ENCODE peak calls at places on chromosomes 11 and 22, in five cellular contexts. M is lower leg skin, E is NB4, D is BE2C, K is brain microvascular endothelial cell. C is an unnamed sample.

GRCh38 chr11:61054513-61054912 is 47.8 kb upstream of the CD5 start:
- DNase-seq in D (no peak), M (peak), E (no peak), K (no peak), C (no peak)

GRCh38 chr11:36594316-36594989 is at the start of gene IFTAP:
- DNase-seq in E (peak), K (peak), D (peak), M (peak), C (no peak)

GRCh38 chr11:73158356-73159051 is 16.4 kb upstream of the FCHSD2 start:
- DNase-seq in M (peak), E (no peak), K (peak), D (no peak), C (no peak)

GRCh38 chr11:44096360-44097188 is 1.1 kb downstream of the EXT2 start:
- DNase-seq in K (no peak), E (no peak), M (no peak), D (no peak), C (no peak)

GRCh38 chr22:42902875-42903510 is 45.9 kb upstream of the ARFGAP3 start:
- DNase-seq in E (no peak), K (no peak), M (no peak), D (no peak), C (no peak)

GRCh38 chr22:42869888-42870480 is 12.9 kb upstream of the ARFGAP3 start:
- DNase-seq in D (no peak), M (no peak), K (no peak), E (no peak), C (no peak)

GRCh38 chr11:119479685-119480275 is 56.8 kb upstream of the THY1 start:
- DNase-seq in K (peak), M (peak), D (no peak), E (peak), C (peak)

GRCh38 chr11:118198370-118198769 is 21.9 kb upstream of the SCN2B start:
- DNase-seq in M (peak), K (peak), E (peak), D (peak), C (no peak)

GRCh38 chr11:113674397-113674685 is 31.8 kb downstream of the TMPRSS5 start:
- DNase-seq in M (no peak), D (no peak), E (no peak), K (no peak), C (no peak)

GRCh38 chr11:403021-403760 is 9.2 kb downstream of the PKP3 start:
- DNase-seq in E (no peak), M (no peak), K (no peak), D (no peak), C (no peak)

GRCh38 chr11:58165504-58166106 is 23.3 kb upstream of the OR9Q2 start:
- DNase-seq in E (no peak), M (no peak), D (no peak), K (no peak), C (no peak)

GRCh38 chr11:12802418-12803085 is 128.3 kb downstream of the TEAD1 start:
- DNase-seq in E (no peak), D (peak), M (no peak), K (peak), C (no peak)

GRCh38 chr11:68961245-68961644 is 19.5 kb downstream of the MRGPRD start:
- DNase-seq in M (no peak), K (no peak), D (no peak), E (no peak), C (no peak)

GRCh38 chr22:37370306-37370979 is 56.8 kb downstream of the ELFN2 start:
- DNase-seq in M (no peak), D (no peak), K (no peak), E (peak), C (no peak)

GRCh38 chr11:1073261-1073724 is 1.4 kb upstream of the MUC2 start:
- DNase-seq in D (no peak), K (peak), M (no peak), E (peak), C (no peak)

GRCh38 chr11:68930991-68931855 is 27.5 kb downstream of the IGHMBP2 start:
- DNase-seq in E (no peak), K (no peak), M (no peak), D (no peak), C (no peak)

GRCh38 chr11:68854273-68854958 is 12.7 kb upstream of the CPT1A start:
- DNase-seq in D (no peak), M (no peak), K (no peak), E (no peak), C (no peak)

GRCh38 chr11:121282886-121283502 is 9.6 kb upstream of the SC5D start:
- DNase-seq in D (no peak), M (no peak), K (no peak), E (no peak), C (no peak)

GRCh38 chr11:114358711-114359110 is 41.6 kb downstream of the C11orf71 start:
- DNase-seq in D (no peak), M (no peak), E (peak), K (no peak), C (no peak)

GRCh38 chr11:44221992-44222391 is 87.9 kb downstream of the ALX4 start:
- DNase-seq in K (no peak), M (no peak), E (no peak), D (no peak), C (no peak)

GRCh38 chr11:118872403-118872821 is 11.3 kb upstream of the CXCR5 start:
- DNase-seq in K (no peak), E (no peak), M (no peak), D (no peak), C (no peak)

GRCh38 chr11:45110562-45110961 is 35.9 kb upstream of the PRDM11 start:
- DNase-seq in M (no peak), E (peak), K (peak), D (peak), C (no peak)

GRCh38 chr11:18490736-18491485 is 35.3 kb downstream of the LDHAL6A start:
- DNase-seq in K (no peak), E (no peak), M (no peak), D (no peak), C (no peak)

GRCh38 chr11:81874627-81875026 is 859.0 kb downstream of the FAM181B start:
- DNase-seq in D (no peak), K (no peak), M (no peak), E (no peak), C (no peak)
- TF ChIP-seq CTCF in D (no peak), K (no peak), M (no peak), E (no peak), C (no peak)

GRCh38 chr11:75524576-75525432 is 937 bp downstream of the GDPD5 start:
- DNase-seq in K (no peak), M (no peak), D (no peak), E (peak), C (no peak)

GRCh38 chr11:75520688-75521087 is 5.1 kb downstream of the GDPD5 start:
- DNase-seq in M (no peak), D (no peak), E (no peak), K (no peak), C (no peak)

GRCh38 chr11:75523189-75523588 is 2.6 kb downstream of the GDPD5 start:
- DNase-seq in D (no peak), M (no peak), K (no peak), E (no peak), C (no peak)

GRCh38 chr11:75523811-75524401 is 1.8 kb downstream of the GDPD5 start:
- DNase-seq in D (no peak), E (no peak), K (no peak), M (no peak), C (no peak)

GRCh38 chr11:75522645-75523044 is 3.1 kb downstream of the GDPD5 start:
- DNase-seq in D (no peak), M (no peak), K (no peak), E (no peak), C (no peak)
- TF ChIP-seq CTCF in D (no peak), M (no peak), K (no peak), E (no peak), C (no peak)

GRCh38 chr11:64849600-64850356 is 5.3 kb upstream of the CDC42BPG start:
- DNase-seq in K (no peak), E (no peak), D (no peak), M (no peak), C (no peak)
- TF ChIP-seq CTCF in K (no peak), E (no peak), D (no peak), M (no peak), C (no peak)

GRCh38 chr11:46541593-46542371 is 52.0 kb downstream of the AMBRA1 start:
- DNase-seq in K (no peak), E (peak), D (no peak), M (no peak), C (no peak)
- TF ChIP-seq CTCF in K (no peak), E (peak), D (no peak), M (no peak), C (no peak)

C was measured in osteocyte.